ENCODE peak calls at places on chromosomes 5 and 9, in four cellular contexts. W is uterus; Q is endodermal cell; I is CD8-positive, alpha-beta memory T cell. N is an unnamed sample. For H3K9me3 and H3K36me3, the result is how much of the 10 kb centered on the place peaks cover.

GRCh38 chr9:1051286-1052118 is 1.3 kb downstream of the DMRT2 start:
- DNase-seq in W (no peak), I (no peak), Q (peak), N (no peak)

GRCh38 chr9:18857769-18858168 is 175.2 kb downstream of the SAXO1 start:
- DNase-seq in Q (no peak), W (no peak), I (no peak), N (no peak)

GRCh38 chr5:72280655-72281069 is 39.4 kb downstream of the MRPS27 start:
- DNase-seq in I (no peak), W (no peak), Q (peak), N (peak)

GRCh38 chr5:50699737-50700136 is 33.3 kb downstream of the PARP8 start:
- DNase-seq in I (no peak), Q (no peak), W (no peak), N (no peak)

GRCh38 chr9:89361031-89361430 is 42.7 kb downstream of the SECISBP2 start:
- DNase-seq in Q (peak), W (no peak), I (no peak), N (no peak)

GRCh38 chr5:1314564-1314982 is 19.7 kb upstream of the TERT start:
- DNase-seq in I (no peak), W (no peak), Q (no peak), N (no peak)

GRCh38 chr9:2679011-2679410 is 38.3 kb upstream of the KCNV2 start:
- DNase-seq in Q (no peak), I (no peak), W (no peak), N (no peak)

GRCh38 chr9:13447551-13448422 is 168.3 kb upstream of the MPDZ start:
- DNase-seq in I (no peak), W (no peak), Q (no peak), N (no peak)

GRCh38 chr5:131068893-131069643 is 96.0 kb downstream of the HINT1 start:
- DNase-seq in W (no peak), I (peak), Q (no peak), N (no peak)

GRCh38 chr5:39657943-39658342 is 233.2 kb upstream of the DAB2 start:
- DNase-seq in W (no peak), Q (no peak), I (no peak), N (no peak)

GRCh38 chr5:33880319-33880718 is 11.5 kb downstream of the ADAMTS12 start:
- DNase-seq in W (no peak), I (no peak), Q (no peak), N (no peak)

GRCh38 chr9:81468084-81468595 is 221.2 kb downstream of the TLE1 start:
- DNase-seq in Q (peak), W (no peak), I (no peak), N (no peak)

GRCh38 chr5:19940192-19940591 is 47.8 kb downstream of the CDH18 start:
- DNase-seq in I (no peak), Q (no peak), W (no peak), N (no peak)

GRCh38 chr9:105299190-105299854 is 54.9 kb downstream of the SLC44A1 start:
- DNase-seq in I (no peak), Q (no peak), W (no peak), N (peak)

GRCh38 chr9:79477955-79478751 is 93.6 kb upstream of the TLE4 start:
- DNase-seq in W (no peak), I (peak), Q (peak), N (no peak)

GRCh38 chr9:75892168-75892901 is 1.9 kb downstream of the PCSK5 start:
- DNase-seq in W (peak), I (no peak), Q (peak), N (peak)

GRCh38 chr5:73321757-73322452 is 126.7 kb downstream of the FOXD1 start:
- DNase-seq in W (no peak), I (no peak), Q (no peak), N (peak)

GRCh38 chr9:4832786-4833579 is 40.2 kb downstream of the RCL1 start:
- DNase-seq in Q (no peak), I (no peak), W (no peak), N (peak)

GRCh38 chr5:105530716-105531261 is 1968.2 kb upstream of the NUDT12 start:
- DNase-seq in W (no peak), I (no peak), Q (no peak), N (no peak)

GRCh38 chr5:56814963-56815656 is at the start of gene MAP3K1:
- DNase-seq in Q (peak), I (peak), W (peak), N (peak)

GRCh38 chr5:172142709-172143215 is 45.3 kb downstream of the STK10 start:
- DNase-seq in W (no peak), Q (peak), I (no peak), N (no peak)

GRCh38 chr9:129111762-129112151 is 542 bp downstream of the PTPA start:
- DNase-seq in I (no peak), W (no peak), Q (peak), N (peak)

GRCh38 chr5:124538931-124539330 is 207.5 kb downstream of the ZNF608 start:
- DNase-seq in Q (no peak), I (no peak), W (no peak), N (no peak)

GRCh38 chr9:129126789-129127618 is 15.8 kb downstream of the PTPA start:
- DNase-seq in I (no peak), W (no peak), Q (peak), N (no peak)

GRCh38 chr9:112007575-112008240 is 111.1 kb downstream of the UGCG start:
- DNase-seq in W (no peak), Q (peak), I (no peak), N (no peak)

GRCh38 chr5:167233507-167233906 is 1057.9 kb upstream of the WWC1 start:
- DNase-seq in W (no peak), I (no peak), Q (no peak), N (no peak)

GRCh38 chr9:4081549-4081895 is 218.3 kb downstream of the GLIS3 start:
- DNase-seq in Q (no peak), W (no peak), I (no peak), N (no peak)

GRCh38 chr9:129036923-129037766 is 719 bp downstream of the MIGA2 start:
- DNase-seq in Q (no peak), W (no peak), I (no peak), N (no peak)

GRCh38 chr9:103899836-103900235 is 194.3 kb upstream of the SMC2 start:
- DNase-seq in W (no peak), Q (no peak), I (no peak), N (no peak)

GRCh38 chr9:103902263-103902662 is 191.8 kb upstream of the SMC2 start:
- DNase-seq in W (no peak), Q (no peak), I (no peak), N (no peak)

GRCh38 chr9:103904242-103904641 is 189.9 kb upstream of the SMC2 start:
- DNase-seq in W (no peak), I (no peak), Q (no peak), N (no peak)

GRCh38 chr9:103894184-103894583 is 199.9 kb upstream of the SMC2 start:
- DNase-seq in I (no peak), W (no peak), Q (no peak), N (no peak)

GRCh38 chr9:103898550-103898949 is 195.6 kb upstream of the SMC2 start:
- DNase-seq in I (no peak), Q (no peak), W (no peak), N (no peak)
- H3K9me3 ChIP-seq in I (under half), Q (under half), W (under half), N (under half)

DNA sequence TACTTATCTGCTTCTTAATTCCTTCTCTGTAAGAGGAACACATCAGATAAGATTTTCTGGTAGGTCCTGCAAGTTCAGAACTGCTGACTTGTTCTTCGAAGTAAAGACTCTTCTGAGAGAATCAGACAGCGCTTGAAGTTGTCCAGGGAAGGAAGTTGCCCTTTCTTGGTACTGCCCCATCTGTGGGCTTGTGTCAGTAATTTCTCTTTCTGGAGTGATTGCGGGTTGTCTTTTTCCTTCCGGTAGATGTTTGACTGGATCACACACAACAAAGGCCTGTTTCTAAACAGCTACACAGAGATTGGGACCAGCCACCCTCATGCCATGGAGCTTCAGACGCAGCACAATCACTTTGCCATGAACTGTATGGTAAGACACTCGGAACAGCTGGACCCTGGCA is 149.6 kb downstream of the TRIO start:
- DNase-seq in Q (no peak), W (no peak), I (no peak), N (no peak)
- H3K36me3 ChIP-seq in Q (under half), W (under half), I (under half), N (under half)

DNA sequence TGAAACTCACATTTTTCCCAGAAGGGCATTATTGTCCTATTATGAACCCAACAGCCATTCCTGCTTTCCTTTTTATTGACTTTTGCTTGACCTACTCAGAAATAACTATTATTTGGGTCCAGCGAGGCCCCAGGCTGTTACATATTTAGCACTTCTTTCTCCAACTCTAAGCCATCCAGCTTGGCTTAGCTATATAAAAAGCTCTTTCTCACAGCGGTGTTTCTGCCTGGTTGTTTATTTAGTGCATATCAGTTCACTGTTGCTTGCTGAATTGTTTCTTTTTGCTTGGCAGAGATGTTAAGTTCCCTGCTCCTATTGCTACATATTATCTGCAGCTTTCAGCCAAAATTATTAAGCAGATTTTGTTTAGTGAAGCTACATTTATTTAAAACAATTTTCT is 1156.8 kb upstream of the SEMA6A start:
- DNase-seq in I (no peak), W (no peak), Q (no peak), N (no peak)
- H3K9me3 ChIP-seq in I (under half), W (under half), Q (under half), N (under half)

GRCh38 chr5:16756692-16757091 is 139.9 kb upstream of the RETREG1 start:
- DNase-seq in I (no peak), Q (no peak), W (no peak), N (no peak)

GRCh38 chr5:16757146-16757545 is 140.3 kb upstream of the RETREG1 start:
- DNase-seq in Q (no peak), I (no peak), W (no peak), N (no peak)

GRCh38 chr5:16759147-16759800 is 142.5 kb upstream of the RETREG1 start:
- DNase-seq in I (no peak), Q (no peak), W (no peak), N (no peak)

GRCh38 chr5:16755641-16756040 is 138.8 kb upstream of the RETREG1 start:
- DNase-seq in W (no peak), Q (no peak), I (no peak), N (no peak)

GRCh38 chr5:16757989-16758501 is 141.2 kb upstream of the RETREG1 start:
- DNase-seq in I (no peak), Q (no peak), W (no peak), N (no peak)
- H3K36me3 ChIP-seq in I (under half), Q (half or more), W (under half), N (under half)

GRCh38 chr5:37685816-37686215 is 154.0 kb downstream of the GDNF start:
- DNase-seq in I (no peak), W (no peak), Q (no peak), N (no peak)

GRCh38 chr5:37683072-37683471 is 156.8 kb downstream of the GDNF start:
- DNase-seq in W (no peak), Q (no peak), I (no peak), N (no peak)

DNA sequence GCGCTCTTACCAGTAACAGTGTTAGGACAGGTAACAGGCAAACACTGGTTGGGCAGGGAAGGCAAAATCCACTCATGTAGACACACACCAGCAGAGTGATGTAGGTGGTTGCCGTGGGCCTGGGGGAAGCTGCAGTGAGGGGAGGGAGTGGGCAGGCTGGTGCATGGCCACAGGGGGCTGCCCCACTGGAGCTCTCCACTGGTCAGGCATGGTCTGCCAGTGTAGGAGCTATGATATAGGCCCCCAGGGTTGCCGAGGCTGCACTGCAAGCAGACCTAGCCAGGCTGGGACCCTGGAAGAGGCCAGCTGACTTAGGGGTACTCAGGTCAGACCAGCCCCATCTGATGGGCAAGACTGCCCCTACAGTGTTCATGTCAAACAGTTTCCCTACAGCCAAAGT is 154.6 kb downstream of the GDNF start:
- DNase-seq in I (no peak), W (no peak), Q (no peak), N (no peak)
- H3K9me3 ChIP-seq in I (under half), W (under half), Q (under half), N (under half)

DNA sequence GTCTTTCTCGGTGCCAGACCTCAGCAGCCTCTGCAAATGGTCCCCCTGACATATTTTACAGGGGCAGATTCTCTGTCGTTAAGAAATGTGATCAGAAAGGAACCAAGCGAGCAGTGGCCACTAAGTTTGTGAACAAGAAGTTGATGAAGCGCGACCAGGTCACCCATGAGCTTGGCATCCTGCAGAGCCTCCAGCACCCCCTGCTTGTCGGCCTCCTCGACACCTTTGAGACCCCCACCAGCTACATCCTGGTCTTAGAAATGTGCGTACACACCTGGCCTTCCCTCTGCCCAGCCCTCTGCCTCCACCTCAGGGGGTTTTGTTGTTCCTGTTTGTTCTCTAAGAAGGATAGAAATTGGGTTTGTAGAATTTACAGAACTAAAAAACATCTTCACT is 77.3 kb upstream of the OTULINL start:
- DNase-seq in Q (no peak), I (no peak), W (no peak), N (no peak)
- H3K36me3 ChIP-seq in Q (under half), I (under half), W (under half), N (under half)

DNA sequence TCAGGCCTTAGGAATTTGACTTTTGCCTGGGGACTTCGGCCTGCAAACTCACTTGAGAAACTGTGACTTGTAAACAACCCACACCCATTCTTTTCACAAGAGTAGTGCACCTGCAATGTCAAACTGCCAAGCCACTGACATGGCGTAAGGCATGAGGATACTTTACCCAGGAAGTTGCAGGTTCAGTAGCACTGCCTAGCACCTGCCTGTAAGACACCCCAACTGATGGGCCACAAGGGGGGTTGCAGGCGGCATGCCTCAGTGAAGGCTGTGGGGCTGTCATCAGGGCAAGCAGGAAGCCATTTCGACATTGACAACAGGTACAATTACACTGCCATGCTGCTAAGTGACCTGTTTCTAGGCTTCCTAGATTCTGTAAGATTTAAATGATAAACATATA is 41.3 kb upstream of the RASGEF1C start:
- DNase-seq in W (no peak), Q (no peak), I (no peak), N (no peak)
- H3K9me3 ChIP-seq in W (under half), Q (half or more), I (under half), N (under half)

GRCh38 chr9:92047500-92047899 is 67.7 kb downstream of the SPTLC1 start:
- DNase-seq in I (no peak), Q (no peak), W (no peak), N (no peak)

GRCh38 chr9:92042260-92042659 is 73.0 kb downstream of the SPTLC1 start:
- DNase-seq in Q (no peak), W (no peak), I (no peak), N (no peak)

GRCh38 chr9:92046676-92047075 is 68.5 kb downstream of the SPTLC1 start:
- DNase-seq in I (no peak), W (no peak), Q (no peak), N (no peak)

GRCh38 chr9:92044945-92045344 is 70.3 kb downstream of the SPTLC1 start:
- DNase-seq in Q (no peak), W (no peak), I (no peak), N (no peak)

DNA sequence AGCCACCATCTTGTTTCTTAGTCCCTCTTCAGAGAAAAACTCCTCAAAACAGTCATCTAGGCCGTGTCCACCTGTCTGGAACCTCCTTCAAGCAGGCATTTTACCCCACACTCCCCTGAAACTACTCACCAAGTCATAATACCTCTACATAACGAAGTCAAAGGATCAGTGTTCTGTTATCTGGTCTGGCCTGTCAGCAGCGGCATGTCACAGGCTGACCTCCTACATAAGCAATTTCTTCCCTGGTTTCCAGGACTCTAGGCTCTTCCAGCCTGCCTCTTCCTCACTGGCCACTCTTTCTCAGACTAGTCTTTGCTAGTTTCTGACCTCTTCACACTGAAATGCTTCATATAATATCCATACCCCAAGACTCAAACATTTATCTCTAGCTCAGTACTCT is 72.2 kb downstream of the SPTLC1 start:
- DNase-seq in Q (no peak), W (no peak), I (no peak), N (no peak)
- H3K36me3 ChIP-seq in Q (half or more), W (under half), I (half or more), N (under half)

GRCh38 chr5:88827997-88828396 is 55.0 kb downstream of the MEF2C start:
- DNase-seq in Q (no peak), I (no peak), W (no peak), N (no peak)

GRCh38 chr5:88826959-88827585 is 55.9 kb downstream of the MEF2C start:
- DNase-seq in Q (no peak), W (no peak), I (no peak), N (no peak)

GRCh38 chr5:88830567-88830966 is 52.4 kb downstream of the MEF2C start:
- DNase-seq in I (no peak), Q (no peak), W (no peak), N (no peak)

GRCh38 chr5:88829773-88830172 is 53.2 kb downstream of the MEF2C start:
- DNase-seq in W (no peak), I (no peak), Q (no peak), N (no peak)

GRCh38 chr5:88829053-88829452 is 53.9 kb downstream of the MEF2C start:
- DNase-seq in I (no peak), W (no peak), Q (no peak), N (no peak)
- H3K9me3 ChIP-seq in I (under half), W (under half), Q (under half), N (under half)

DNA sequence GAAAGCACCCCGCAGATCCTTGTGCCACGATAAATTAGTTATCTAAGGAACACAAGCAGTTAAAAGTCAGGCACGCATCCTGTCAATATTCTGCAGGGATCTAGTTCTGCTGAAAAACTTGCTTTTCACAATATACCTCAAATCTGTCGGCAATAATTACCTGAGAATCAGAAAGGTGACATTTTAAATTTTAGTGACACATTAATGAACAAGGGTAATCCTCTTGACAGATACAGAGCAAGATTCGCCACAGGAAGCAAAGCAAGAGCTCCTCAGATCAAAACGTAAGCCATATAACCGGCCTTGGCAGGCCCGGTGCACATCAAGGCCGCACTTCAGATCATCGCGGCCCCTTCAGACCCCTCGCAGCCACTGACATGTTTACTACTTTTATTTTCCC is 185.7 kb downstream of the ATPSCKMT start:
- DNase-seq in I (no peak), Q (peak), W (no peak), N (no peak)
- H3K36me3 ChIP-seq in I (under half), Q (under half), W (under half), N (under half)